ENCODE peak calls at places on chromosomes 7 and 10, in five cellular contexts. B, L, Q, A and U are unnamed samples. For H3K4me1, the result is how much of the 10 kb centered on the place peaks cover.

GRCh38 chr7:50227623-50228618 is 76.6 kb upstream of the IKZF1 start:
- DNase-seq in B (no peak), L (no peak), Q (no peak), A (no peak), U (no peak)

GRCh38 chr7:116271980-116272886 is 61.9 kb downstream of the TES start:
- DNase-seq in B (peak), L (no peak), Q (no peak), A (peak), U (peak)

GRCh38 chr7:157139142-157140117 is 704 bp downstream of the UBE3C start:
- DNase-seq in B (peak), L (peak), Q (peak), A (peak), U (peak)

GRCh38 chr7:151518781-151519044 is 982 bp downstream of the RHEB start:
- DNase-seq in B (peak), L (no peak), Q (no peak), A (peak), U (no peak)

GRCh38 chr10:58590924-58591323 is 78.3 kb downstream of the BICC1 start:
- DNase-seq in B (no peak), L (no peak), Q (no peak), A (no peak), U (no peak)

GRCh38 chr7:106774768-106775551 is 90.1 kb upstream of the PIK3CG start:
- DNase-seq in B (no peak), L (no peak), Q (peak), A (peak), U (no peak)

GRCh38 chr10:133180192-133180914 is 20.3 kb downstream of the KNDC1 start:
- DNase-seq in B (no peak), L (no peak), Q (no peak), A (no peak), U (no peak)

GRCh38 chr7:118158766-118159165 is 25.2 kb upstream of the LSM8 start:
- DNase-seq in B (no peak), L (no peak), Q (no peak), A (no peak), U (no peak)

GRCh38 chr10:62738916-62739315 is 65.6 kb upstream of the ADO start:
- DNase-seq in B (no peak), L (no peak), Q (no peak), A (peak), U (no peak)

GRCh38 chr7:149355390-149356048 is 93.5 kb downstream of the ZNF783 start:
- DNase-seq in B (peak), L (no peak), Q (no peak), A (no peak), U (no peak)

GRCh38 chr10:84095821-84096497 is 43.4 kb upstream of the GHITM start:
- DNase-seq in B (no peak), L (no peak), Q (no peak), A (peak), U (no peak)

GRCh38 chr10:67837519-67838314 is at the start of gene DNAJC12:
- DNase-seq in B (peak), L (no peak), Q (no peak), A (peak), U (no peak)

GRCh38 chr7:75596727-75597614 is 104.9 kb downstream of the SPDYE5 start:
- DNase-seq in B (no peak), L (no peak), Q (no peak), A (peak), U (no peak)

GRCh38 chr7:67105382-67105781 is 108.7 kb downstream of the TYW1 start:
- DNase-seq in B (no peak), L (no peak), Q (no peak), A (peak), U (no peak)

GRCh38 chr7:88337556-88337955 is 30.9 kb upstream of the STEAP4 start:
- DNase-seq in B (no peak), L (no peak), Q (no peak), A (peak), U (no peak)

GRCh38 chr7:40299097-40299496 is 164.3 kb downstream of the SUGCT start:
- DNase-seq in B (no peak), L (no peak), Q (no peak), A (peak), U (no peak)

GRCh38 chr7:92297736-92298135 is 52.0 kb downstream of the ANKIB1 start:
- DNase-seq in B (no peak), L (no peak), Q (no peak), A (no peak), U (no peak)

GRCh38 chr10:110500515-110500905 is 2.8 kb downstream of the DUSP5 start:
- DNase-seq in B (peak), L (no peak), Q (no peak), A (peak), U (no peak)

GRCh38 chr7:30752979-30753378 is 1.0 kb downstream of the INMT start:
- DNase-seq in B (no peak), L (peak), Q (peak), A (no peak), U (peak)

GRCh38 chr10:55500931-55501559 is 700.0 kb upstream of the PCDH15 start:
- DNase-seq in B (peak), L (no peak), Q (no peak), A (peak), U (peak)

GRCh38 chr10:7085147-7085912 is 325.5 kb downstream of the SFMBT2 start:
- DNase-seq in B (peak), L (no peak), Q (no peak), A (peak), U (no peak)

GRCh38 chr7:97499204-97499603 is 232.7 kb upstream of the TAC1 start:
- DNase-seq in B (peak), L (no peak), Q (no peak), A (no peak), U (peak)

GRCh38 chr7:130322615-130323014 is 22.0 kb upstream of the CPA5 start:
- DNase-seq in B (no peak), L (no peak), Q (no peak), A (no peak), U (no peak)

GRCh38 chr10:5959116-5959515 is 18.2 kb downstream of the IL15RA start:
- DNase-seq in B (no peak), L (no peak), Q (peak), A (no peak), U (no peak)

GRCh38 chr10:5953676-5954075 is 23.7 kb downstream of the IL15RA start:
- DNase-seq in B (no peak), L (no peak), Q (peak), A (no peak), U (no peak)

GRCh38 chr10:5958077-5958476 is 19.3 kb downstream of the IL15RA start:
- DNase-seq in B (no peak), L (no peak), Q (no peak), A (peak), U (no peak)

GRCh38 chr10:5958680-5959079 is 18.7 kb downstream of the IL15RA start:
- DNase-seq in B (no peak), L (no peak), Q (no peak), A (no peak), U (no peak)

DNA sequence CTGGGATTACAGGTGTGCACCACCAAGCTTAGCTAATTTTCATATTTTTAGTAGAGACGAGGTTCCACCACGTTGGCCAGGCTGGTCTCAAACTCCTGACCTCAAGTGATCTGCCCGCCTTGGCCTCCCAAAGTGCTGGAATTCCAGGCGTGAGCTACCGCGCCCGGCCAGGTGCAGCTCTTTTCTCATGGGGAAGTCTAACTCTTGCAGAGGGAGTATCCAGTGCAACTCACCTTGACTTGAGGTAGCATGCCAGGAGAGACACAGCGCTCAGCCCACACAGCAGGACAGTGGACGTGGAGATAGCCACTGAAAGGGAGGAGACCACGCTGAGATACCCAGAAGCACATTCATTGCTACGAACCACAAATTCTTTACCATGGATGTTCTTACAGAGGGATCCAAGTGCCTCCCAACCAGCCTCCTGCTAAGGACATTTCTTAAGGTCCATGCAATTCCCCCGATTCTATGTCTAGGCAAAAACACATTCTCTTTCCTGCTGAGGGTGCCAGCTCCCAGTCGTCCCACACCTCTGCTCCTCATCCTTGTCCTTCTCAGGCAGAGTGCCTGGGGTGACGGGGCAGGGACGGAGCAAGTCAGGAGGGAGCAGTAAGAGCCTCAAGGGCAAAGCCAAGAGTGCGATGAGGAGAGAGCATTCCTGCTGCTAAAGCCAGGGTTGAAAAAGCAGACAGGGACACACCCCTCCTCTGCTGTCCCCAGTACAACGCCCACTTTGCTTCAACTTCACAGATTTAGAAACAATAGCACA is 21.0 kb downstream of the IL15RA start:
- DNase-seq in B (no peak), L (no peak), Q (peak), A (no peak), U (no peak)
- H3K27ac ChIP-seq in B (no peak), L (no peak), Q (no peak), A (no peak), U (no peak)

GRCh38 chr10:78260141-78260540 is 226.5 kb downstream of the RPS24 start:
- DNase-seq in B (peak), L (no peak), Q (no peak), A (peak), U (no peak)
- H3K4me1 ChIP-seq in B (half or more), L (under half), Q (under half), A (under half), U (under half)

GRCh38 chr7:29285451-29285807 is 90.9 kb downstream of the CHN2 start:
- DNase-seq in B (no peak), L (no peak), Q (no peak), A (peak), U (no peak)
- H3K27ac ChIP-seq in B (no peak), L (no peak), Q (no peak), A (no peak), U (no peak)

DNA sequence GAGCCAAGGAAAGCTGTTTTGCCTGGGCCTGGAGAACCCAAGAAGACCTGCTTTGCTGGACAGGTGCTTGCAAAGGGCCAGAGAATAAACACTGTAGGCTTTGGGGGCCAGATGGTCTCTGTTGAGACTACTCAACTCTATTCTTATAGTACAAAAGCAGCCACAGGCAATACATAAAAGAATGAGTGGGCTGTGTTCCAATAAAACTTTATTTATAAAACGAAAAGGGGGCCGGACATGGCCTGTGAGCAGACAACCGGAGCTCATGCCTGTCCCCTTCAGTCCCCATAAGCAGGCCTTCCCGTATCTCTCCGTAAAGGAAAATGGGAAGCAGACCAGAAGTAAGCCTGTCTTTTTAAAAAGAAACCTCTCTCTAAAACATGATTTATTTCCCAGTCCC is 177.6 kb downstream of the NEURL1 start:
- DNase-seq in B (no peak), L (no peak), Q (no peak), A (no peak), U (no peak)
- H3K4me1 ChIP-seq in B (under half), L (under half), Q (under half), A (under half), U (under half)

DNA sequence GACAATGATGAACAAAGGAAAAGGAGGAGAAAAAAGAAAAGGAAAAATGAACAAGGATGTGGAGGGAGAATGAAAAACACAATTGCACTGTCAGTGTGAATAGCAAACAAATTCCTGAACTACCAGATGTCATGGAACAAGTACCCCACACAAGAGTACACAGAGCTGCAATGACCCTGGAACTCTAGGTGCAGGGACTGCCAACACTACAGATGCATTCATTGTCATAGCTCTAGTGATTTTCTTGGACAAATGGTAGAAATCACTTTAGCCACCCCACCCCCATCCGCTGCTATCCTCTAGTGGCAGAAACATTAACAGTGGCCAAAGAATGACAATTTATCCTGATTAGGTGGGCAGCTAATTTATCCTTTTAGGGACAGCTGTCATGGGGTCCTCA is 3.1 kb downstream of the RNF133 start:
- DNase-seq in B (no peak), L (no peak), Q (no peak), A (no peak), U (no peak)
- H3K27ac ChIP-seq in B (no peak), L (no peak), Q (no peak), A (no peak), U (no peak)

DNA sequence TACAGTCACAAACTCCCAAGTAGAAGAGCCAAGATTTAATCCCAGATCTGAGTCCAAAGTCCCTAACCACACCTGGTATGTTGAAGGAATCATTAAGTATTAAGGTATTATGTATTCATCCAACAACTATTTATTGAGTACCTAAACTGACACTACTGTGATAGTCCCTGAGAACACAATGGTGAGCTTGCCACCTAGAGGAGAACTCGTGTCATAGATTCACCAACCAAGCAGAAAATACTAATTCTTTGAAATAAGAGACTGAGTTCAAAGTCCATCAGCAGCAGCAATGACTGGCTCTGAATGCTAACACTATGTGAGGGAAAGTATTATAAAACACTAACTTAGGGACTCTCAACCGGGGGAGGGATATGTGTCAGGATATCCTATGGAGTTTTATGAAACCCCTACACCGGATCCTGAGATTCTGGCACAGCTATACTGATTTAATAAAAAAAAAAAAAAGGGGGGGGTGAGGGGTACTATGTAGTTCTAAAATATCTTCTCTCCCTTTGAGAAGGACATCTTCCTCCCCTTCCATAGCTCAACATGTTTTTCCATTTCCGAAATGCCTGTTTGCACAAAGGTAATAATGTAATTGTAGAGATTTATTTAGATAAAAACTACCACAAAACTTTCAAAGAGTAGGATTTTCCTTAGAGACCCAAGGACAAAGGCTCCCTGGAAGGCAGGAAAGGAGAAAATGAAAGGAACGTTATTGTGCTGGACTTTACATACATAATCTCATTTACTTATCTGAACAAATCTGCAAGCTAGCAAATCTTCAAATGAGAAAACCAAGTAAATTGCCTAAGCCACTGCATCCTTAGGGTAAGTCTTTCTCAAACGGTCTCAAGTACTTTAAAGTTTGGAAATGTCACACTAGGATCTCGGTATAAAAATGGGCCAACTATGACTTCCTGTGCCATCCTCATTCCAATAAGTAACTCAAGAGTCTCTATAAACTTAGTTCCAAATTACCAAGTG is 1.5 kb downstream of the NCOA4 start:
- DNase-seq in B (peak), L (no peak), Q (no peak), A (peak), U (peak)
- H3K4me1 ChIP-seq in B (under half), L (under half), Q (half or more), A (under half), U (under half)

GRCh38 chr7:33881316-33881715 is 24.0 kb upstream of the BMPER start:
- DNase-seq in B (no peak), L (no peak), Q (no peak), A (no peak), U (no peak)

GRCh38 chr7:33880787-33881186 is 24.6 kb upstream of the BMPER start:
- DNase-seq in B (no peak), L (no peak), Q (no peak), A (no peak), U (no peak)

GRCh38 chr7:33882950-33883349 is 22.4 kb upstream of the BMPER start:
- DNase-seq in B (no peak), L (no peak), Q (no peak), A (no peak), U (no peak)

GRCh38 chr7:33883566-33883965 is 21.8 kb upstream of the BMPER start:
- DNase-seq in B (no peak), L (no peak), Q (no peak), A (no peak), U (no peak)

DNA sequence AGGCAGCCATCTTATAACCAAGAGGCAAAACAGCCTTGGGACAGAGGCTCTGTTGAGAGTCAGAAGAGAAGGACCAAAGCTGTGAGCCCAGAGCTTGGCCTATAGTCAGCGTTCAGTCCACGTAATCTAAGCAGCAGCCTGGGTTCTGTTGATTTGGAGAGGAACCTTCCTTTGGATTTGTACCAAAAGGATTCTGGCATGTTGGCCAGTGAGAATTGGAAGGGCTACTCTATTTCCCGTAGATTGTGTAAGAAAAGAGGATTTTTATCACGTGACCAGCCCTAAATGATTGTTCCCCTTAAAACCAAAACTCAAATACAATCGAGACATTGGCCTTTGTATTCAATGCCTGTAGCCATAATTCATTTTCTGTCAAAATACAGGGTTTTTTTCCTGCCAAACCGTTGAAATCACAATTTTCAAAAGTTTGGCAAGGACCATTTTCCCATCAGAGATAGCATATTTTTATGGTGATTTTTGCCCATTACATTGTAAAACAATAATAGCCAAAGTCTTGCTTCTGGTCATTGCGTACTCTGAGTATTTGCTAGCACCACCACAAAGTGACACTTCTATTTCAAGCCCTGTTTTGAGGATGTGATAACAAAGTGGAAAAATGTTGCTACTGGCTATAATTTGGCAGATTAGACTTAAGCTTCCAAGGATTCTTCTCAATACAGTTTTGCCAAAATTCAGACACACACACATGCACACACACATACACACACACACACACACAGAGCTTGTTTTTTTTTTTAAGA is 23.1 kb upstream of the BMPER start:
- DNase-seq in B (no peak), L (no peak), Q (no peak), A (no peak), U (peak)
- H3K27ac ChIP-seq in B (no peak), L (no peak), Q (no peak), A (no peak), U (no peak)

GRCh38 chr10:99977916-99978315 is 31.8 kb downstream of the DNMBP start:
- DNase-seq in B (peak), L (no peak), Q (no peak), A (peak), U (no peak)
- H3K4me1 ChIP-seq in B (under half), L (under half), Q (under half), A (under half), U (under half)